ENCODE peak calls at places on chromosomes 12 and 14, in four cellular contexts. One of them, this sample, is unnamed.

GRCh38 chr12:57208946-57209282 is 7.7 kb upstream of the NXPH4 start:
- DNase-seq in H4: no peak
- DNase-seq in activated naive CD4-positive, alpha-beta T cell treated with Interleukin-2 at 50 U/mL for 16 hours: no peak
- DNase-seq in renal cortical epithelial cell: no peak
- DNase-seq in this sample: no peak

GRCh38 chr12:115296613-115297012 is 612.6 kb upstream of the TBX3 start:
- DNase-seq in H4: no peak
- DNase-seq in activated naive CD4-positive, alpha-beta T cell treated with Interleukin-2 at 50 U/mL for 16 hours: no peak
- DNase-seq in renal cortical epithelial cell: no peak
- DNase-seq in this sample: no peak

GRCh38 chr12:64169999-64170398 is 52.1 kb downstream of the KICS2 start:
- DNase-seq in H4: no peak
- DNase-seq in activated naive CD4-positive, alpha-beta T cell treated with Interleukin-2 at 50 U/mL for 16 hours: no peak
- DNase-seq in renal cortical epithelial cell: no peak
- DNase-seq in this sample: no peak

GRCh38 chr12:86186449-86186848 is 69.7 kb downstream of the MGAT4C start:
- DNase-seq in H4: no peak
- DNase-seq in activated naive CD4-positive, alpha-beta T cell treated with Interleukin-2 at 50 U/mL for 16 hours: no peak
- DNase-seq in renal cortical epithelial cell: peak
- DNase-seq in this sample: no peak

GRCh38 chr12:66242261-66242760 is 53.3 kb downstream of the IRAK3 start:
- DNase-seq in H4: no peak
- DNase-seq in activated naive CD4-positive, alpha-beta T cell treated with Interleukin-2 at 50 U/mL for 16 hours: no peak
- DNase-seq in renal cortical epithelial cell: no peak
- DNase-seq in this sample: no peak

GRCh38 chr14:81332725-81333124 is 67.4 kb downstream of the STON2 start:
- DNase-seq in H4: no peak
- DNase-seq in activated naive CD4-positive, alpha-beta T cell treated with Interleukin-2 at 50 U/mL for 16 hours: no peak
- DNase-seq in renal cortical epithelial cell: no peak
- DNase-seq in this sample: no peak

GRCh38 chr12:38919191-38919590 is 13.8 kb upstream of the CPNE8 start:
- DNase-seq in H4: peak
- DNase-seq in activated naive CD4-positive, alpha-beta T cell treated with Interleukin-2 at 50 U/mL for 16 hours: no peak
- DNase-seq in renal cortical epithelial cell: no peak
- DNase-seq in this sample: no peak

GRCh38 chr12:118094039-118094438 is 9.8 kb downstream of the VSIG10 start:
- DNase-seq in H4: no peak
- DNase-seq in activated naive CD4-positive, alpha-beta T cell treated with Interleukin-2 at 50 U/mL for 16 hours: no peak
- DNase-seq in renal cortical epithelial cell: no peak
- DNase-seq in this sample: no peak

GRCh38 chr14:89466460-89466859 is 49.4 kb upstream of the FOXN3 start:
- DNase-seq in H4: no peak
- DNase-seq in activated naive CD4-positive, alpha-beta T cell treated with Interleukin-2 at 50 U/mL for 16 hours: peak
- DNase-seq in renal cortical epithelial cell: no peak
- DNase-seq in this sample: peak

GRCh38 chr12:49547090-49547690 is 8.4 kb downstream of the KCNH3 start:
- DNase-seq in H4: no peak
- DNase-seq in activated naive CD4-positive, alpha-beta T cell treated with Interleukin-2 at 50 U/mL for 16 hours: no peak
- DNase-seq in renal cortical epithelial cell: no peak
- DNase-seq in this sample: no peak

GRCh38 chr12:76688627-76689026 is 75.3 kb upstream of the ZDHHC17 start:
- DNase-seq in H4: no peak
- DNase-seq in activated naive CD4-positive, alpha-beta T cell treated with Interleukin-2 at 50 U/mL for 16 hours: no peak
- DNase-seq in renal cortical epithelial cell: no peak
- DNase-seq in this sample: no peak

GRCh38 chr12:108720757-108721514 is 10.4 kb downstream of the CORO1C start:
- DNase-seq in H4: no peak
- DNase-seq in activated naive CD4-positive, alpha-beta T cell treated with Interleukin-2 at 50 U/mL for 16 hours: no peak
- DNase-seq in renal cortical epithelial cell: peak
- DNase-seq in this sample: no peak

This sample was measured in effector memory CD8-positive, alpha-beta T cell.